ENCODE peak calls at places on chromosomes 4 and X, in ten cellular contexts. M, X, D, J, V, A, C, R, Q and H are unnamed samples.

GRCh38 chr4:93313207-93313606 is 515.3 kb upstream of the ATOH1 start:
- DNase-seq in M (no peak), J (peak), V (no peak), C (no peak), A (no peak), X (no peak), D (no peak), Q (peak), R (no peak), H (peak)

GRCh38 chr4:37392540-37393255 is 148.2 kb downstream of the NWD2 start:
- DNase-seq in C (no peak), V (no peak), M (peak), X (no peak), J (peak), Q (peak), D (peak), R (no peak), A (no peak), H (no peak)

GRCh38 chr4:125762537-125762936 is 447.8 kb downstream of the FAT4 start:
- DNase-seq in C (no peak), J (no peak), D (no peak), Q (no peak), M (no peak), R (no peak), X (peak), A (no peak), V (no peak), H (no peak)

GRCh38 chrX:148501121-148502066 is 977 bp downstream of the AFF2 start:
- DNase-seq in X (no peak), V (no peak), D (no peak), Q (peak), C (no peak), M (no peak), J (no peak), R (no peak), A (no peak), H (no peak)

GRCh38 chr4:158798062-158798461 is 29.2 kb downstream of the FNIP2 start:
- DNase-seq in A (no peak), Q (no peak), J (no peak), V (no peak), R (no peak), C (no peak), D (no peak), M (no peak), X (no peak), H (no peak)

GRCh38 chr4:174036563-174036962 is 246.9 kb downstream of the FBXO8 start:
- DNase-seq in M (no peak), J (no peak), R (no peak), C (no peak), D (peak), X (peak), Q (no peak), A (no peak), V (no peak), H (no peak)

GRCh38 chr4:139177888-139178609 is 1.0 kb upstream of the ELF2 start:
- DNase-seq in R (peak), D (peak), C (peak), A (peak), J (peak), V (peak), X (peak), Q (peak), M (peak), H (peak)

GRCh38 chrX:152893631-152894610 is 3.9 kb upstream of the ZNF185 start:
- DNase-seq in M (no peak), Q (peak), R (no peak), J (no peak), A (no peak), C (no peak), D (no peak), X (no peak), V (no peak), H (no peak)

GRCh38 chr4:154743683-154744340 is at the start of gene LRAT:
- DNase-seq in Q (peak), J (peak), C (peak), M (no peak), A (no peak), X (peak), R (no peak), D (peak), V (no peak), H (no peak)

GRCh38 chr4:8185280-8185679 is 13.8 kb upstream of the SH3TC1 start:
- DNase-seq in C (no peak), M (peak), R (no peak), V (no peak), A (peak), X (no peak), Q (peak), D (no peak), J (peak), H (peak)

GRCh38 chrX:115330498-115331138 is 41.1 kb downstream of the LUZP4 start:
- DNase-seq in J (peak), Q (peak), C (no peak), D (no peak), V (peak), X (peak), R (peak), A (no peak), M (peak), H (peak)

GRCh38 chr4:17701882-17702281 is 79.5 kb downstream of the FAM184B start:
- DNase-seq in A (no peak), M (no peak), D (no peak), Q (no peak), V (no peak), X (no peak), R (no peak), J (no peak), C (no peak), H (no peak)

GRCh38 chrX:150085881-150086280 is 147.6 kb upstream of the EOLA2 start:
- DNase-seq in R (no peak), D (no peak), X (no peak), C (no peak), Q (peak), J (peak), V (no peak), M (peak), A (no peak), H (peak)

GRCh38 chrX:155612312-155613224 is at the start of gene TMLHE:
- DNase-seq in Q (peak), X (peak), M (peak), A (no peak), D (peak), C (peak), V (peak), J (peak), R (peak), H (peak)

GRCh38 chr4:174406416-174406815 is 115.9 kb downstream of the HPGD start:
- DNase-seq in X (no peak), C (no peak), Q (no peak), R (no peak), M (peak), V (no peak), J (no peak), A (no peak), D (no peak), H (no peak)

GRCh38 chr4:147991543-147992295 is 259.8 kb downstream of the ARHGAP10 start:
- DNase-seq in M (no peak), Q (no peak), D (no peak), R (no peak), J (no peak), C (no peak), A (no peak), X (no peak), V (no peak), H (no peak)

GRCh38 chrX:110143454-110144210 is 140.7 kb downstream of the TMEM164 start:
- DNase-seq in Q (peak), R (no peak), C (no peak), M (peak), J (no peak), V (no peak), D (no peak), A (no peak), X (no peak), H (no peak)

GRCh38 chr4:180932365-180933001 is 1310.7 kb upstream of the TENM3 start:
- DNase-seq in Q (no peak), X (no peak), J (no peak), R (no peak), V (no peak), M (no peak), C (no peak), D (no peak), A (no peak), H (peak)

GRCh38 chr4:153207561-153207960 is 3.3 kb downstream of the TRIM2 start:
- DNase-seq in M (peak), J (peak), D (peak), Q (no peak), X (peak), V (no peak), A (no peak), C (no peak), R (peak), H (peak)

GRCh38 chr4:6768539-6768905 is 14.0 kb upstream of the KIAA0232 start:
- DNase-seq in D (no peak), C (peak), A (no peak), M (peak), V (no peak), X (peak), R (no peak), J (peak), Q (peak), H (no peak)

GRCh38 chr4:90419124-90419711 is 292.0 kb downstream of the CCSER1 start:
- DNase-seq in M (peak), R (peak), V (no peak), D (no peak), A (no peak), Q (peak), C (no peak), J (peak), X (peak), H (peak)

GRCh38 chr4:151389316-151389715 is 19.7 kb upstream of the FHIP1A start:
- DNase-seq in Q (peak), R (no peak), V (no peak), D (no peak), J (no peak), M (no peak), X (no peak), C (no peak), A (no peak), H (peak)

GRCh38 chr4:175070444-175070843 is 152.3 kb downstream of the ADAM29 start:
- DNase-seq in D (no peak), X (no peak), V (no peak), M (no peak), J (no peak), R (no peak), A (no peak), Q (no peak), C (no peak), H (no peak)

GRCh38 chrX:85391879-85392238 is 12.4 kb upstream of the POF1B start:
- DNase-seq in D (no peak), R (no peak), X (no peak), J (no peak), M (no peak), A (no peak), C (no peak), V (no peak), Q (no peak), H (no peak)

GRCh38 chr4:127868196-127868595 is 12.5 kb upstream of the PLK4 start:
- DNase-seq in J (no peak), V (no peak), C (no peak), D (no peak), X (no peak), M (no peak), A (no peak), Q (no peak), R (no peak), H (no peak)

GRCh38 chr4:119081943-119082342 is 53.7 kb upstream of the MYOZ2 start:
- DNase-seq in M (no peak), V (no peak), D (no peak), X (no peak), R (no peak), Q (no peak), C (no peak), J (no peak), A (no peak), H (no peak)

GRCh38 chr4:119081542-119081859 is 54.1 kb upstream of the MYOZ2 start:
- DNase-seq in Q (no peak), M (no peak), A (no peak), V (no peak), R (no peak), J (no peak), C (no peak), D (no peak), X (no peak), H (no peak)

GRCh38 chr4:119080721-119081541 is 54.7 kb upstream of the MYOZ2 start:
- DNase-seq in M (no peak), C (no peak), Q (peak), A (no peak), V (no peak), R (peak), J (peak), X (no peak), D (no peak), H (no peak)

GRCh38 chr4:119084503-119084902 is 51.1 kb upstream of the MYOZ2 start:
- DNase-seq in C (no peak), Q (no peak), D (no peak), A (no peak), R (no peak), X (no peak), M (no peak), J (no peak), V (no peak), H (no peak)

DNA sequence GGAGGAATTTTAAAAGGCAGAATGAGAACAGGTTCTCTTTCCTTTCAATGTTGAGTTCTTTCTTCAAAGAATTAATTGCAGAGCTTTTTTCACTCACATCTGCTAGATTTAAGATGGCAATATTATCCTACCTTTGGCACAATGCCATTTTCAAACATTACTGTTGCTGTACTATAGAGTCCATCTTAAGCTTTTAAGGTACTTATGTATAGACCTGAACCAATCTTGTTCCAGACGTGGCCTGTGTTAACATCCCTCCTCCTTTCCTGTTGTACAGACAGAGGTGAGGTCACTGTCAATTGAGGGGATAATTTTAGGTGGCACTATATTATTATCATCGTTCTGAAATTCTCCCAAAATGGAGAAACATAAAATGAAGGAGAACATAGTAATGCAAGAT is 53.0 kb upstream of the MYOZ2 start:
- DNase-seq in X (no peak), V (no peak), C (no peak), D (no peak), Q (no peak), R (no peak), A (no peak), J (no peak), M (no peak), H (no peak)
- H3K4me3 ChIP-seq in X (no peak), V (no peak), C (no peak), D (no peak), Q (no peak), R (no peak), A (no peak), J (no peak), M (no peak), H (no peak)

GRCh38 chrX:98380106-98380505 is 1496.4 kb downstream of the RPA4 start:
- DNase-seq in V (no peak), R (no peak), J (no peak), C (no peak), Q (no peak), X (no peak), A (no peak), D (no peak), M (no peak), H (no peak)
- H3K4me3 ChIP-seq in V (no peak), R (no peak), J (no peak), C (no peak), Q (no peak), X (no peak), A (no peak), D (no peak), M (no peak), H (no peak)

DNA sequence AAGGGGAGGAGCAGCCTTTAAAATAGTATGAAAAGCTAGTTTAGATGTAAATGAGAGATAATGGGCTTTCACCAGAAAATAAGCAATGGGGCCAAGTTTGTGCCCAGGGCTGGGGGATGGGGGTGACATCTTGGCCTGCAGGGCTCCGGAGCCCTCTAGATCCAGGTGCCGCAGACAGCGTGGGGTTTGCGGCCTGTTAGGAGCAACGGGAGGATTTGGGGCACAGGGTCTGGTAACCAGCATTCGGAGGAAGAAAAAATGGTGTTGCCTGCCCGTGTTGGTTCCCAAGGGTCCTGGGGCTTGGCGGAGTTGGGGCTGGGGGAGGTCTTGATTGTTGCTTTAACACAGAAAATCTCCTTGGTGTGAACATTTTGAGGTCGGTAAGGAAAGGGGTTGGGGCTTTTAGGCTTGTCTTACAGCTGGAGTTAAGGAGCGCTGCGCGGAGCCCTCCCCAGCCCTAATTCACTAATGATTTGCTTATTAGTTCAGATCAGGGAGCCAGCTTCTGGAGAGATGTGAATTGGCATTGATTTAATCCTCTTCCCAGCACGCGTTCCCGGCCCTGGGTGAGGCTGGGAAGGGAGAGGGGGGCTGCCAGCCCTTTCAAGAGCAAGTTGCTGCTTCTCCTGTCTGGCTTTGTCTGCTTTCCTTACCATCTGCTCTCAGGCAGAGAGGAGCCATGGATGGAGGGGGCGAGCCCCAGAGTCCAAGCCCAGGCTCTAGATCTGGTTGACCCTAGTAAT is 443.4 kb downstream of the BCOR start:
- DNase-seq in D (no peak), M (no peak), R (no peak), X (no peak), Q (no peak), V (no peak), J (no peak), C (no peak), A (no peak), H (no peak)
- H3K4me3 ChIP-seq in D (no peak), M (no peak), R (no peak), X (no peak), Q (no peak), V (no peak), J (no peak), C (no peak), A (no peak), H (no peak)

DNA sequence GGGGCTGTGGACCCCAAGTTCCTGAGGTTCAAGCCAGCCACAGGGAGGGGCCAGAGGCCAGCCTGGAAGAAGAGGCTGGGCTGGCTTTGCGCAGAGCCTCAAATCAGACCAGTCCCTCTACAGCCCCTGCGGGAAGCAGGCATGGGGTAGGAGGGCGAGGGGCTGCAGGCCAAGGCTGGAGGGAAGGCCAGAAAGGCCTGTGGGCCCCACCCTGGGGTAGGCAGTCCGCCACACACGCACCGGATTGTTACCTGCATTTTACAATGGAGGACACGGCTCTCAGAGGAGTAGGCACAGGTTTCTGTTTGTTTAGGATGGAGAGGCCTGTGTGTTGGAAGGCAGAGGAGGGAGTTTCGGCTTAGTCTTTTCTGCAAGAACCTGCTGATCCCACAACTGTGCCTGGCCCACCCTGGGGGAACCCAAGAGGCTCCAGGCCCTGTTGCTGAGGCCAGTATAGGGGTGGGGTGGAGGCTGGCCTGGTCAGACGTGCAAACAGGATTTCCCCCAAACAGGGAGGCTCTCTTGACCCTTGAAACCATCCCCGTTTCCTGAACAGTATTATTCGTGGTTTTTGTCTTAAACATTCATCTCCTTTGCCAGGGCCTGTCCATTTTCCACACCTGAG is 659 bp upstream of the SLC49A3 start:
- DNase-seq in J (no peak), R (no peak), V (no peak), C (no peak), X (no peak), A (no peak), Q (no peak), D (no peak), M (no peak), H (no peak)
- H3K4me3 ChIP-seq in J (no peak), R (no peak), V (no peak), C (peak), X (no peak), A (no peak), Q (no peak), D (peak), M (peak), H (peak)

GRCh38 chrX:10157032-10157341 is 212 bp downstream of the CLCN4 start:
- DNase-seq in C (no peak), X (no peak), V (no peak), Q (no peak), R (no peak), D (no peak), J (peak), A (no peak), M (no peak), H (no peak)
- H3K4me3 ChIP-seq in C (peak), X (no peak), V (peak), Q (peak), R (peak), D (peak), J (peak), A (no peak), M (peak), H (peak)

DNA sequence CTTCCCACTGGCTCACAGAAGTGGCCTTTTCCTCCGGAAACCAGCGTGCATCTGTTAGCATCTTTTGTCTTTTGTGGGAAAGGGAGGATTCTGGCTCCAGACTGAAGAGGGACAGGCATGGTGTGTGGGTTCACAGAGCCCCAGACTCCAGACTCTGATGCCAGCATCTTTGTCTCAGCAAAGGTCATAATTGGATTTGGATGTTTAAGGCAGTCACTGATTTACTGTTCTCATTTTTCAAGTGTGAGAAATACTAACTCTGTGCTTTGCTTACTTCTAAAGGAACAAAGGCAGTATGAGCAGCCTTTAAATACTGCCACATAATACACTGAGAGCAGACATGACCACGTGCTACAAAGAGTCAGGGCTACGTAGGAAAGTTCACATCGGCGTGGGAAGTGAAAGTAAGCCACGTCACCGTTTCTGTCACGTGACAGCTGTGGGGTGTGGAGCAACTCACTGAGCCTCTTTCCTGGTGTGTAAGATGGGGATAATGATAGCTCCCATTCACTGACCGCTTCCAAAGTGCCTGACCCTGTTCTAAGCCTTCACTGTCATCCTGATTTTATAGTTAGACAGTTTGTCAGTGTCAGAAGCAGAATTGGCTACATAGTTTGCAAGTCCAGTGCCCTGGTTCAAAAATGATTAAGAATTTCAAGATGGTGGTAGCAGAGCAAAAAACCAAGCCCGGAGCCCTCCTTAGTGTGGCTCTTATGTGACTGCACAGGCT is 24.8 kb upstream of the TMSB4X start:
- DNase-seq in R (no peak), C (peak), D (peak), Q (peak), J (peak), A (peak), V (peak), M (peak), X (peak), H (peak)
- H3K4me3 ChIP-seq in R (no peak), C (peak), D (no peak), Q (no peak), J (no peak), A (peak), V (peak), M (no peak), X (no peak), H (peak)

DNA sequence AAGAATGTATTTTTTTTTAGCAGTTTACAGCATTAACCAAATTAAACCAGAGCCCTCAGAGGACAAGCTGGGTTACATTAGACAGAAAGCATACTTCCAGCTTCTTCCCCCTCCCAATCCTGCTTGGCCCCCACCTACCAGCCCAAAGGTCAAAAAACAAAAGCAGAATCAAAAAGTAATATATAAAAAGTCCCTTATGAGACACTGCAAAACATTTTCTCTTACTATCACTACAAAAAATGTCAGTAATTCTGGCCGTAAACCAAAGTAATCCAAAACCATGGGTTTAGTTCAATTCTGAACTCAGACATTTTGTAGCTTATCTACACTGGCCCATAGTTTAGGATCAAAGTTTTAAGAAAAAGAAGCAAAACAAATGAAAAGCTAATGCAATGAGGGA is 38.0 kb downstream of the APBB2 start:
- DNase-seq in C (no peak), Q (no peak), V (no peak), R (peak), X (no peak), A (no peak), M (peak), D (no peak), J (peak), H (peak)
- H3K4me3 ChIP-seq in C (no peak), Q (no peak), V (no peak), R (no peak), X (no peak), A (no peak), M (no peak), D (no peak), J (no peak), H (peak)

GRCh38 chr4:183272384-183272783 is 47.7 kb downstream of the CLDN22 start:
- DNase-seq in V (no peak), J (no peak), X (no peak), R (no peak), D (no peak), A (no peak), C (no peak), Q (no peak), M (no peak), H (no peak)
- H3K4me3 ChIP-seq in V (no peak), J (no peak), X (no peak), R (no peak), D (no peak), A (no peak), C (no peak), Q (no peak), M (no peak), H (no peak)